ENCODE peak calls at places on chromosomes 3 and 15, in ten cellular contexts. N is activated T-cell treated with anti-CD3 and anti-CD28 coated beads for 48 hours; X is HS-5; H is NCI-H1436; S is NCI-H1092; U is head of caudate nucleus; G is activated CD8-positive, alpha-beta memory T cell treated with anti-CD3 and anti-CD28 coated beads for 24 hours; P is GM04504; T is NCI-H460; O is heart left ventricle. D is an unnamed sample.

GRCh38 chr3:37861540-37862051 is at the start of gene CTDSPL:
- DNase-seq in N (no peak), S (no peak), P (no peak), T (peak), H (no peak), G (no peak), U (no peak), X (no peak), O (peak), D (no peak)

GRCh38 chr3:187801152-187801551 is 55.9 kb upstream of the BCL6 start:
- DNase-seq in U (no peak), H (no peak), S (no peak), G (no peak), O (no peak), N (no peak), P (no peak), X (no peak), T (no peak), D (no peak)

GRCh38 chr3:39096775-39097174 is 10.7 kb downstream of the GORASP1 start:
- DNase-seq in P (no peak), T (no peak), G (no peak), X (no peak), N (no peak), U (no peak), S (no peak), H (no peak), O (no peak), D (no peak)

GRCh38 chr3:12954891-12955650 is 113.7 kb upstream of the RPL32 start:
- DNase-seq in O (peak), U (peak), S (peak), H (peak), N (peak), T (peak), P (no peak), X (no peak), G (peak), D (no peak)

GRCh38 chr15:63600646-63601025 is 3.4 kb downstream of the FBXL22 start:
- DNase-seq in N (peak), G (peak), O (peak), T (peak), S (peak), P (peak), H (peak), U (peak), X (peak), D (peak)

GRCh38 chr3:64612916-64613526 is 74.8 kb downstream of the ADAMTS9 start:
- DNase-seq in H (no peak), X (no peak), T (no peak), G (no peak), N (no peak), U (no peak), O (no peak), P (no peak), S (no peak), D (no peak)

GRCh38 chr3:52014613-52015012 is 18.9 kb upstream of the RPL29 start:
- DNase-seq in P (no peak), X (no peak), N (no peak), U (peak), H (no peak), G (no peak), O (no peak), S (no peak), T (no peak), D (no peak)

GRCh38 chr3:45792036-45792435 is 4.3 kb downstream of the SLC6A20 start:
- DNase-seq in O (no peak), U (no peak), S (no peak), T (no peak), H (no peak), N (no peak), G (no peak), X (no peak), P (no peak), D (no peak)

GRCh38 chr3:90010341-90010740 is 902.9 kb downstream of the EPHA3 start:
- DNase-seq in P (no peak), T (no peak), O (no peak), U (no peak), G (no peak), H (no peak), N (no peak), S (no peak), X (peak), D (no peak)

GRCh38 chr3:146468234-146468931 is 978 bp downstream of the PLSCR2 start:
- DNase-seq in P (no peak), G (no peak), O (peak), X (no peak), U (no peak), N (no peak), H (no peak), T (no peak), S (no peak), D (no peak)

GRCh38 chr15:91940466-91941381 is 87.2 kb downstream of the SLCO3A1 start:
- DNase-seq in T (no peak), U (no peak), S (no peak), X (no peak), G (no peak), P (no peak), O (no peak), H (no peak), N (no peak), D (no peak)

GRCh38 chr3:99199021-99199420 is 297.5 kb upstream of the DCBLD2 start:
- DNase-seq in N (no peak), G (no peak), S (no peak), U (no peak), T (no peak), H (no peak), O (no peak), X (no peak), P (no peak), D (no peak)

GRCh38 chr15:85010472-85011209 is 29.0 kb downstream of the PDE8A start:
- DNase-seq in X (no peak), H (peak), P (no peak), T (no peak), N (no peak), S (peak), G (no peak), U (no peak), O (no peak), D (no peak)

GRCh38 chr15:38533416-38533915 is 31.1 kb downstream of the RASGRP1 start:
- DNase-seq in P (no peak), U (no peak), O (no peak), T (no peak), N (no peak), H (no peak), X (no peak), S (no peak), G (peak), D (no peak)

GRCh38 chr3:46276497-46277099 is 34.3 kb downstream of the CCR3 start:
- DNase-seq in G (peak), O (peak), X (no peak), P (no peak), S (no peak), N (peak), T (no peak), H (no peak), U (peak), D (no peak)

GRCh38 chr3:143199998-143200909 is 80.7 kb downstream of the CHST2 start:
- DNase-seq in S (no peak), X (no peak), U (no peak), O (no peak), G (no peak), T (no peak), P (no peak), N (no peak), H (no peak), D (no peak)

GRCh38 chr3:140276698-140277097 is 341.7 kb downstream of the CLSTN2 start:
- DNase-seq in O (no peak), P (no peak), U (no peak), G (no peak), S (no peak), X (no peak), N (no peak), H (peak), T (no peak), D (no peak)

GRCh38 chr3:196633658-196634151 is 5.8 kb upstream of the NRROS start:
- DNase-seq in S (no peak), H (no peak), N (no peak), G (no peak), O (no peak), X (no peak), T (no peak), P (no peak), U (no peak), D (no peak)

GRCh38 chr15:99006904-99007495 is 592 bp downstream of the PGPEP1L start:
- DNase-seq in P (no peak), O (no peak), U (no peak), S (no peak), H (no peak), N (no peak), G (no peak), X (no peak), T (no peak), D (no peak)

GRCh38 chr15:61653110-61653509 is 407.1 kb downstream of the VPS13C start:
- DNase-seq in T (no peak), H (no peak), N (no peak), P (no peak), S (no peak), U (no peak), O (peak), G (no peak), X (no peak), D (no peak)

GRCh38 chr15:71683401-71684274 is 126.7 kb upstream of the NR2E3 start:
- DNase-seq in O (no peak), S (no peak), X (peak), G (no peak), T (no peak), H (no peak), U (no peak), P (no peak), N (no peak), D (no peak)

D was measured in HFF-Myc.